ENCODE peak calls at places on chromosomes 4 and X, in nine cellular contexts. D, H, R, Q, S, B, X, F and V are unnamed samples.

GRCh38 chr4:146643812-146644401 is 5.2 kb downstream of the POU4F2 start:
- DNase-seq in D (no peak), B (no peak), R (no peak), Q (no peak), F (peak), H (no peak), S (no peak), X (no peak), V (no peak)

GRCh38 chr4:36348403-36348938 is 67.1 kb downstream of the DTHD1 start:
- DNase-seq in H (no peak), Q (no peak), X (peak), F (no peak), S (no peak), D (no peak), R (no peak), B (no peak), V (peak)

GRCh38 chr4:152039085-152039484 is 278.3 kb upstream of the GATB start:
- DNase-seq in D (no peak), F (peak), S (no peak), H (peak), Q (no peak), R (no peak), B (no peak), X (no peak), V (no peak)

GRCh38 chr4:114103908-114104307 is 124.5 kb upstream of the ARSJ start:
- DNase-seq in D (no peak), H (no peak), S (no peak), F (no peak), B (no peak), Q (no peak), R (no peak), X (no peak), V (no peak)

GRCh38 chr4:174222266-174222872 is 61.1 kb downstream of the FBXO8 start:
- DNase-seq in H (peak), R (no peak), B (no peak), D (no peak), S (no peak), F (peak), X (no peak), Q (no peak), V (no peak)

GRCh38 chr4:37793562-37793961 is 32.9 kb upstream of the PGM2 start:
- DNase-seq in F (no peak), B (no peak), X (no peak), S (no peak), H (no peak), D (no peak), R (no peak), Q (no peak), V (no peak)

GRCh38 chrX:103413981-103414380 is 37.6 kb downstream of the BEX3 start:
- DNase-seq in B (no peak), H (no peak), F (no peak), Q (no peak), R (no peak), D (no peak), S (no peak), X (no peak), V (no peak)

GRCh38 chr4:76453232-76453631 is 18.2 kb downstream of the SHROOM3 start:
- DNase-seq in R (no peak), B (no peak), D (no peak), H (no peak), F (no peak), S (no peak), Q (no peak), X (no peak), V (no peak)

GRCh38 chr4:180832086-180832485 is 1411.1 kb upstream of the TENM3 start:
- DNase-seq in F (peak), D (no peak), Q (no peak), B (no peak), S (no peak), H (no peak), R (no peak), X (no peak), V (no peak)

GRCh38 chr4:161650812-161651211 is 513.0 kb downstream of the FSTL5 start:
- DNase-seq in B (no peak), F (no peak), D (no peak), X (no peak), H (no peak), S (no peak), Q (no peak), R (no peak), V (no peak)

GRCh38 chrX:155612312-155613224 is at the start of gene TMLHE:
- DNase-seq in F (peak), H (peak), D (peak), S (peak), R (peak), Q (peak), X (peak), B (peak), V (no peak)

GRCh38 chr4:114782842-114783595 is 184.4 kb downstream of the UGT8 start:
- DNase-seq in F (no peak), Q (no peak), X (no peak), B (peak), D (no peak), R (no peak), S (no peak), H (no peak), V (no peak)

GRCh38 chrX:151801980-151802379 is 67.4 kb downstream of the CNGA2 start:
- DNase-seq in B (no peak), R (no peak), X (no peak), H (peak), F (peak), S (no peak), Q (no peak), D (no peak), V (no peak)